ENCODE peak calls at places on chromosomes 4 and X, in nine cellular contexts. M is fibroblast of lung, S is psoas muscle, X is mammary epithelial cell, P is uterus, Q is hepatocyte, G is body of pancreas, J is AG04450, H is GM23338. L is an unnamed sample.

GRCh38 chrX:363621-364375 is 22.9 kb downstream of the PPP2R3B start:
- DNase-seq in M (no peak), S (no peak), X (no peak), P (no peak), Q (no peak), G (no peak), J (no peak), H (no peak), L (no peak)

GRCh38 chr4:170336238-170336775 is 246.6 kb upstream of the AADAT start:
- DNase-seq in M (no peak), S (no peak), X (no peak), P (no peak), Q (no peak), G (no peak), J (no peak), H (no peak), L (no peak)

GRCh38 chrX:11944486-11944885 is 186.4 kb downstream of the MSL3 start:
- DNase-seq in M (peak; percentile 44), S (no peak), X (peak; percentile 67), P (no peak), Q (peak; percentile 49), G (no peak), J (no peak), H (peak; percentile 74), L (no peak)

GRCh38 chrX:133933316-133933715 is 52.1 kb downstream of the GPC3 start:
- DNase-seq in M (no peak), S (no peak), X (no peak), P (no peak), Q (no peak), G (no peak), J (no peak), H (no peak), L (no peak)

GRCh38 chr4:175234162-175234561 is 316.0 kb downstream of the ADAM29 start:
- DNase-seq in M (no peak), S (no peak), X (no peak), P (no peak), Q (no peak), G (no peak), J (no peak), H (no peak), L (no peak)

GRCh38 chr4:37970702-37971101 is 10.5 kb downstream of the PTTG2 start:
- DNase-seq in M (peak; percentile 21), S (peak; percentile 81), X (peak; percentile 68), P (peak; percentile 59), Q (no peak), G (peak; percentile 73), J (no peak), H (peak; percentile 82), L (peak; percentile 85)

GRCh38 chrX:123968383-123969050 is 7.0 kb downstream of the STAG2 start:
- DNase-seq in M (no peak), S (no peak), X (no peak), P (no peak), Q (no peak), G (no peak), J (no peak), H (no peak), L (no peak)

GRCh38 chr4:163710158-163710557 is 215.7 kb downstream of the TMA16 start:
- DNase-seq in M (no peak), S (no peak), X (no peak), P (no peak), Q (no peak), G (no peak), J (no peak), H (no peak), L (no peak)

GRCh38 chr4:7359302-7360063 is 75.2 kb downstream of the PSAPL1 start:
- DNase-seq in M (no peak), S (no peak), X (no peak), P (no peak), Q (no peak), G (no peak), J (no peak), H (no peak), L (no peak)

GRCh38 chr4:129751646-129752045 is 655.7 kb downstream of the C4orf33 start:
- DNase-seq in M (no peak), S (no peak), X (no peak), P (no peak), Q (no peak), G (no peak), J (no peak), H (no peak), L (no peak)

GRCh38 chr4:170497105-170497504 is 407.3 kb upstream of the AADAT start:
- DNase-seq in M (no peak), S (no peak), X (peak; percentile 9), P (no peak), Q (no peak), G (peak; percentile 19), J (no peak), H (peak; percentile 9), L (no peak)

GRCh38 chr4:147049940-147050852 is 104.5 kb upstream of the TTC29 start:
- DNase-seq in M (peak; percentile 95), S (no peak), X (peak; percentile 24), P (no peak), Q (peak; percentile 31), G (no peak), J (peak; percentile 8), H (no peak), L (no peak)

GRCh38 chr4:30716158-30716557 is 4.0 kb upstream of the PCDH7 start:
- DNase-seq in M (peak; percentile 68), S (no peak), X (peak; percentile 19), P (no peak), Q (peak; percentile 40), G (no peak), J (no peak), H (peak; percentile 69), L (no peak)

DNA sequence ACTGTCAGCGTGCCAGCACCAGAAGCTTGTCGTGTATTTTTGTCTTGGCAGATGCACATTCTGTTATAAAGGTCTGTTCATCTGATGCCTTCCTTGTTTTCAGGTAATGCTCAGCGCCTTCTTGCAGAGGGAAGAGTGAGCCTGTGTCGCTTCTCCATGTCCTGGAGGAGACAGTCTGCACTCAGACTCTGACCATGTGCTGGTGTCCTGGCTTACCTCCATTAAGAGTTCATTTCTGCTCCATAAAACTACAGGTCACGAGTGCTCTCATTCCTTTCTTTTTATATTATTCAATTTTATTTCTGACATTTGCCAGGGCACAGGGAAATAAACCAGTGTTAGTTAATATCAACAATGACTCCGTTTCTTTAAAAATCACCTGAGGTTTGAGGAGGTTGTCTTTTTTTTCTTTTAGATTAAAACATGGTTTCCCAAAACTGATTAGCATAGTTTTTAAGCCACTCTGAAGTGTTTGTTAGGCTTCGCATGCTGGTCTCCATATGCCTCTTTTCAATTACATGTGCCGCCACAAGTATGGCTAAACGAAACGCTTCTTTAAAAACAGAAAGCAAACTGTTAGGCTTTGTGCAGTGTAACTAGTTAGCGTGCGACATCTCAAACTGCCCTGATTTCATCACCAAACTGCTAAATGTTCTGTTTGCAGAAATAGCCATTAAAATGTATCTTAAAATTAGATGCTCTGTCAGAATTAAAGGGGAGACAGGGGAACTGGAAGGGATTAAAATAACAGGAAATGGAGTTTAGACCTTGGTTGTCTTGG is 215.3 kb upstream of the GK2 start:
- DNase-seq in M (peak; percentile 51), S (no peak), X (no peak), P (peak; percentile 16), Q (no peak), G (no peak), J (no peak), H (no peak), L (no peak)
- H3K27ac ChIP-seq in M (no peak overlapping the region), S (no peak overlapping the region), X (no peak overlapping the region), P (peak overlapping the region; percentile 38), Q (no peak overlapping the region), G (no peak overlapping the region), J (no peak overlapping the region), H (no peak overlapping the region), L (no peak overlapping the region)

GRCh38 chr4:81602853-81603252 is 131.1 kb upstream of the RASGEF1B start:
- DNase-seq in M (no peak), S (no peak), X (no peak), P (no peak), Q (no peak), G (no peak), J (no peak), H (no peak), L (no peak)

GRCh38 chr4:81604683-81605082 is 133.0 kb upstream of the RASGEF1B start:
- DNase-seq in M (no peak), S (no peak), X (no peak), P (no peak), Q (no peak), G (no peak), J (no peak), H (no peak), L (no peak)

GRCh38 chr4:81599646-81600231 is 128.0 kb upstream of the RASGEF1B start:
- DNase-seq in M (peak; percentile 40), S (no peak), X (no peak), P (no peak), Q (no peak), G (no peak), J (no peak), H (no peak), L (no peak)

GRCh38 chr4:81600511-81601269 is 129.0 kb upstream of the RASGEF1B start:
- DNase-seq in M (no peak), S (no peak), X (no peak), P (peak; percentile 20), Q (no peak), G (no peak), J (no peak), H (no peak), L (no peak)

GRCh38 chr4:81601270-81601694 is 129.6 kb upstream of the RASGEF1B start:
- DNase-seq in M (peak; percentile 63), S (no peak), X (no peak), P (no peak), Q (peak; percentile 36), G (no peak), J (no peak), H (no peak), L (no peak)
- H3K27ac ChIP-seq in M (no peak overlapping the region), S (no peak overlapping the region), X (no peak overlapping the region), P (peak overlapping the region; percentile 30), Q (peak overlapping the region; percentile 64), G (no peak overlapping the region), J (no peak overlapping the region), H (no peak overlapping the region), L (no peak overlapping the region)

DNA sequence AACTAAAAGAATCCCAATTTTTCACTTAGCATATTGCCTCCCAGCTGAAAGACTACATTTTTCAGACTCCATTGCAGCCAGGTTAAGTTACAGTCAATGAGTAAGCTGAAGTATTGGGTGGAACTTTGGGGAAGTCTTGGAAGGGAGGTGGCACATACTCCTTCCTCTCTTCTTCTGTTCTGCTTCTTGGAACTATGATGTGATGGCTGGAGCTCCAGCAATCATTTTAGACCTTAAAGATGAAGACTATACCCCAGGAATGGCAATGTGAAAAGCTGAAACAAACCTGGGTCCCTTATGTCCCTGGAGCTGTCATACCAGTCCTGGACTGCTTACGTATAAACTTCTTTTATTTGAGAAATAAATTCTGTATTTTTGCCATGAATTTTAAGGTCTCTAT is 30.8 kb downstream of the SAT1 start:
- DNase-seq in M (no peak), S (no peak), X (no peak), P (no peak), Q (no peak), G (no peak), J (no peak), H (no peak), L (no peak)
- H3K27ac ChIP-seq in M (no peak overlapping the region), S (no peak overlapping the region), X (no peak overlapping the region), P (no peak overlapping the region), Q (no peak overlapping the region), G (no peak overlapping the region), J (no peak overlapping the region), H (no peak overlapping the region), L (no peak overlapping the region)

DNA sequence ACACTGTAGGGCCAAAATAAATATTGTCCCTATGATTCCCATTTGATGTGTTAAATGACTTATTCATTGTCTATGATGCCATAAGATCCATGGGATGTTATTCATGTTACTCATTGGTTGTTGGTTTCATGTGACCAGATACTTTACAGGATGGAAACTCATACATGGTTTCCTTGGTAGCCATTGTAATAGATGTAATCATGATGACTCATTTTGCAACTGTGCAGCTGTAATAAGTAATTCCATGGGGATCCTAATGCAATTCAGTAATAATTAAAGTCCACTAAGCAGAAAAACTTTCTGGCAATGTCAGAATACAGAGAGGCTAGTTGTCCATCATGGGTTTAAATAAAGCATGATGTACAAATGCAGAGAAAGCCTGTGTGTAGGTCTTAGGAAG is 389.7 kb upstream of the NR3C2 start:
- DNase-seq in M (peak; percentile 91), S (no peak), X (peak; percentile 95), P (no peak), Q (no peak), G (no peak), J (peak; percentile 30), H (no peak), L (peak; percentile 83)
- H3K27ac ChIP-seq in M (peak overlapping the region; percentile 35), S (no peak overlapping the region), X (peak overlapping the region; percentile 66), P (no peak overlapping the region), Q (no peak overlapping the region), G (no peak overlapping the region), J (no peak overlapping the region), H (no peak overlapping the region), L (peak overlapping the region; percentile 41)